ENCODE peak calls at places on chromosome 5, in ten cellular contexts. D, T, N, S, R, G, J, B, M and I are unnamed samples.

GRCh38 chr5:10724799-10725507 is 36.1 kb downstream of the DAP start:
- DNase-seq in M (peak; percentile 95), S (peak; percentile 88), B (no peak), T (peak; percentile 91), R (peak; percentile 97), D (no peak), N (peak; percentile 42), G (no peak), J (peak; percentile 93), I (no peak)

GRCh38 chr5:126263567-126264173 is 159.5 kb upstream of the GRAMD2B start:
- DNase-seq in G (peak; percentile 59), S (no peak), R (no peak), D (no peak), J (no peak), T (no peak), M (no peak), N (peak; percentile 65), B (no peak), I (no peak)

GRCh38 chr5:2190549-2190948 is 307.8 kb upstream of the IRX4 start:
- DNase-seq in M (no peak), R (no peak), B (no peak), J (no peak), D (no peak), S (no peak), T (no peak), N (no peak), G (no peak), I (peak; percentile 28)

GRCh38 chr5:74361406-74362358 is 278.8 kb downstream of the ENC1 start:
- DNase-seq in G (no peak), J (no peak), N (no peak), D (no peak), M (no peak), R (no peak), S (no peak), B (no peak), T (no peak), I (no peak)

GRCh38 chr5:8150791-8151190 is 281.8 kb downstream of the MTRR start:
- DNase-seq in D (no peak), J (no peak), T (no peak), N (no peak), S (no peak), G (no peak), R (no peak), M (no peak), B (no peak), I (no peak)

GRCh38 chr5:177312649-177313181 is 1.0 kb upstream of the MXD3 start:
- DNase-seq in N (no peak), B (no peak), M (peak; percentile 9), J (no peak), T (peak; percentile 26), R (no peak), S (no peak), D (no peak), G (peak; percentile 20), I (no peak)

GRCh38 chr5:66602621-66603020 is 6.4 kb downstream of the MAST4 start:
- DNase-seq in J (no peak), T (no peak), M (no peak), S (no peak), D (no peak), B (no peak), N (no peak), R (no peak), G (no peak), I (no peak)

GRCh38 chr5:144467795-144468194 is 297.1 kb downstream of the KCTD16 start:
- DNase-seq in D (no peak), S (peak; percentile 12), G (peak; percentile 55), M (peak; percentile 72), T (peak; percentile 70), J (peak; percentile 56), N (peak; percentile 70), R (peak; percentile 40), B (no peak), I (no peak)

GRCh38 chr5:14184725-14185124 is 41.6 kb downstream of the TRIO start:
- DNase-seq in T (peak; percentile 86), J (peak; percentile 77), R (no peak), D (no peak), N (no peak), S (no peak), G (no peak), B (no peak), M (peak; percentile 60), I (no peak)

GRCh38 chr5:30650311-30650710 is 543.2 kb upstream of the CDH6 start:
- DNase-seq in B (no peak), R (no peak), T (no peak), M (no peak), J (no peak), G (no peak), S (no peak), D (no peak), N (no peak), I (no peak)
- TF ChIP-seq CTCF in B (no peak), R (no peak), T (no peak), M (no peak), J (no peak), G (no peak), S (peak; percentile 4), D (no peak), N (no peak), I (no peak)

DNA sequence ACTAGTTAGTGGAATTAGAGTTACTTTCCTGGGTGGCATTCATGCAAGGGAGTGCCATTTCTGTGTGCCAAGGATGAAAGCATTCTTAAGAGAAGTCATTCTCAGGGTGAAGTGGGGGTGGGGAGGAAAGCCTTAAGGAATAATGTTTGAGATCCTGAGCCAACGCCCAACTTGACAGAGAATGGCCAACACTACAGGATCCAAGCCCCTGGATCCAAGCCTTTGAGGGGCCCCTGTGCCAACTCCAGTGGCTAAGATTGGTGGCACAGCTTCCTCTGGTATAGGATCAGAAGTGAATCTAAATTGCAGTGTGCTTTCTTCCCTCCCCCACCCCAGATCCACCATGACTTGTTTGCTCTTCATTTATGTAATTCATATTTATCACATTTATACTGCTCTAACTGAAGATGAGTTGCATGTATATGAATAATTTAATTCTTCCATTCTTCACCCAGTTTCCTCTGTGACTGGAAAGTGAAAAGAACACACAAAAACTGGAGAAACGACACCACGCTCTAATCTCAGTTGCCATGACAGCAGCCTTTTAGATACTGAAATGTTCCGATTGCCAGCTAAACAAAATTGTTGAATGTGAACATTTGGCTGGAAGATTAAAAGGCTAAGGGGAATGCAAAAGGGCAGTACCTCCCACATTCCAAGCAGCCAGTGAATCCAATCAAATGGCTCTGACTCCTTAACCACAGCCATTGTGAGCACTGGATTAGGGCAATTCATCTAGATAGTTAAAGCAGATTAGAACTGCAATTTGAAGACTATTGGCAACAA is 4.5 kb downstream of the ZNF608 start:
- DNase-seq in J (peak; percentile 83), B (no peak), R (peak; percentile 64), G (peak; percentile 60), T (peak; percentile 84), M (peak; percentile 92), D (no peak), N (peak; percentile 74), S (no peak), I (no peak)
- H3K4me3 ChIP-seq in J (peak overlapping the region; percentile 18), B (no peak overlapping the region), R (peak overlapping the region; percentile 99), G (peak overlapping the region; percentile 97), T (peak overlapping the region; percentile 14), M (no peak overlapping the region), D (no peak overlapping the region), N (peak overlapping the region; percentile 99), S (peak overlapping the region; percentile 82), I (no peak overlapping the region)

GRCh38 chr5:140877262-140877581 is 2.1 kb downstream of the PCDHA12 start:
- DNase-seq in N (no peak), T (no peak), G (no peak), J (no peak), B (no peak), M (no peak), S (no peak), D (no peak), R (no peak), I (no peak)

GRCh38 chr5:140882591-140882899 is 621 bp downstream of the PCDHA13 start:
- DNase-seq in N (peak; percentile 79), G (peak; percentile 10), D (no peak), B (no peak), M (no peak), T (peak; percentile 13), R (no peak), J (no peak), S (no peak), I (no peak)

GRCh38 chr5:140883373-140883772 is 1.4 kb downstream of the PCDHA13 start:
- DNase-seq in S (no peak), R (no peak), D (no peak), N (no peak), M (no peak), J (no peak), B (no peak), G (no peak), T (no peak), I (no peak)

GRCh38 chr5:140883927-140884697 is 2.2 kb downstream of the PCDHA13 start:
- DNase-seq in T (no peak), G (no peak), B (no peak), D (no peak), R (no peak), S (no peak), M (no peak), N (no peak), J (no peak), I (no peak)

DNA sequence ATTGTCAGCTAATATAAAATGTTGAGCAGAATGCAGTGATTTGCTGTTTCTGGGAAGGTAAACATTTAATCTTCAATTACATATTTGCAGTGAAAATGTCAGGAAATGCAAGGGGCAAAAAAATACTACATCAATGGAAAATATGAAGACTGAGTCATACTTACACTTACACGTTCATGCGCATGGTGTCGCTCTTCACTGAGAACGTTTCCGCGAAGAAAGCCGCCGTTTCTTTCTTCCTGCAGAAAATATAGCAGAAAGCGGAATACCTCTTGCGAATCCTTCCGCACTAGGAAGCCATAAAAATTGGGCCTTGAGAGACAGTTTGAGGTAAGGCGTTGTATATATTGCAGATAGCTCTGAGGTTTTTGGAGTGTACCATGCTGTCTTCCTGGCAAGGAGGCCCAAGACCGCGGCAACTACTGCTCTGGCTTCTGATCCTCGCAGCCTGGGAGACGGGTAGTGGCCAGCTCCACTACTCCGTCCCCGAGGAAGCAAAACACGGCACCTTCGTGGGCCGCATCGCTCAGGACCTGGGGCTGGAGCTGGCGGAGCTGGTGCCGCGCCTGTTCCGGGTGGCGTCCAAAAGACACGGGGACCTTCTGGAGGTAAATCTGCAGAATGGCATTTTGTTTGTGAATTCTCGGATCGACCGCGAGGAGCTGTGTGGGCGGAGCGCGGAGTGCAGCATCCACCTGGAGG is at the start of gene PCDHA13:
- DNase-seq in T (peak; percentile 42), M (no peak), R (peak; percentile 42), S (no peak), D (no peak), N (peak; percentile 62), G (no peak), B (no peak), J (no peak), I (no peak)
- TF ChIP-seq CTCF in T (no peak), M (no peak), R (peak; percentile 37), S (no peak), D (no peak), N (peak; percentile 67), G (no peak), B (no peak), J (no peak), I (no peak)

DNA sequence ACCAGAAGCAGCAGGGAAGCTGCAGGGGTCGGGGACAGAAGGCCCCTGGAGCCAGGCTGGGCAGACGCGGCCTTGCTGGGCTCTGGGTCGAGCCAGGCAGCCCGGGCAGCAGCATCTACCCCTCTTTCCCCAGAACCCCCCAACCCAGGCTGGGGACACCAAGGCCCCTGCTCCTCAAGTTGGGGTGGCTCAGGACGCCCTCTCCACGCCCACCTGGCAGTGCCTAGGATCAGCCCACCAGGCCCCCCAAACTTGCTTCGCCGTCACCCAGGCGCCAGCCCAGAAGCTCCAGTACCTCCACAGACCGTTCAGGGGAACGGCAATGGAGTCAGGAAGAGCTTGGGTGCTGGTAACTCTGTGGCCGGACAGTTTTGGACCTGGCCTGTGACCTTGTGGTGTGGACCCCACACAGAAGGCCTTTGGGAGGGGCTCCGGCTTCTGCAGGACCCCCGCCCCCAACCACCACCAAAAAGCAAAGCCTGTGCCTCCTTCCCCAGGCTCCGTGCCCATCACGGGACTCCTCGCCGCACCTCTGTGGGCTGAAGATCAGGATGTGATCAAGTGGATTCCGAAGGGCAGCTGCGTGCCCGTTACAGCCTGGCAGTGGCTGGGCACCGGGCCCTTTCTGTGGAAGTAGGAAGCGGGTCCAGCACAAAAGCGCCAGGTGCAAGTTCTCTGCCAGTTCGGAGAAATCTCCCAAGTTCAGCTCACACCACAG is 2.2 kb downstream of the SLC12A7 start:
- DNase-seq in G (no peak), S (no peak), D (no peak), T (no peak), J (no peak), M (no peak), R (no peak), B (no peak), N (no peak), I (no peak)
- H3K4me3 ChIP-seq in G (no peak overlapping the region), S (peak overlapping the region; percentile 78), D (no peak overlapping the region), T (no peak overlapping the region), J (no peak overlapping the region), M (no peak overlapping the region), R (no peak overlapping the region), B (peak overlapping the region; percentile 85), N (no peak overlapping the region), I (no peak overlapping the region)